ENCODE peak calls at places on chromosome 13, in nine cellular contexts. O is osteoblast; E is effector memory CD4-positive, alpha-beta T cell; T is prostate gland; G is breast epithelium; F is A673; W is cardiac muscle cell; R is hepatocyte; S is WERI-Rb-1. P is an unnamed sample. For H3K27me3, the result is how much of the 10 kb centered on the place peaks cover.

GRCh38 chr13:111575719-111576118 is 255.3 kb downstream of the TEX29 start:
- DNase-seq in W (no peak), G (no peak), T (no peak), S (no peak), E (no peak), R (no peak), O (no peak), F (no peak), P (no peak)

GRCh38 chr13:113002206-113002821 is 33.3 kb downstream of the MCF2L start:
- DNase-seq in F (peak), G (no peak), R (peak), S (peak), E (no peak), W (no peak), O (no peak), T (no peak), P (no peak)

GRCh38 chr13:49580980-49581680 is 4.2 kb downstream of the RCBTB1 start:
- DNase-seq in F (no peak), W (no peak), G (no peak), R (no peak), O (no peak), S (peak), E (no peak), T (no peak), P (no peak)

GRCh38 chr13:78602561-78603239 is 652 bp downstream of the POU4F1 start:
- DNase-seq in R (no peak), F (peak), G (no peak), T (no peak), W (no peak), S (no peak), E (no peak), O (no peak), P (no peak)

GRCh38 chr13:28984326-28984725 is 164.2 kb downstream of the MTUS2 start:
- DNase-seq in W (no peak), F (no peak), T (no peak), S (no peak), O (no peak), E (no peak), R (no peak), G (no peak), P (no peak)

GRCh38 chr13:33111414-33112110 is 95.3 kb downstream of the KL start:
- DNase-seq in F (no peak), O (peak), S (no peak), T (no peak), W (peak), R (no peak), G (peak), E (no peak), P (no peak)

GRCh38 chr13:105965910-105966309 is 569.6 kb downstream of the EFNB2 start:
- DNase-seq in E (no peak), S (no peak), O (no peak), F (no peak), G (no peak), R (no peak), W (no peak), T (no peak), P (no peak)

GRCh38 chr13:80367473-80367872 is 26.5 kb upstream of the SPRY2 start:
- DNase-seq in R (no peak), W (no peak), F (no peak), G (no peak), S (no peak), O (no peak), T (no peak), E (no peak), P (no peak)

GRCh38 chr13:32587774-32588165 is 1.5 kb downstream of the PDS5B start:
- DNase-seq in W (no peak), S (no peak), E (no peak), T (no peak), G (no peak), R (no peak), F (no peak), O (no peak), P (no peak)

GRCh38 chr13:80132741-80133601 is 208.0 kb downstream of the SPRY2 start:
- DNase-seq in W (peak), G (peak), F (peak), S (peak), T (peak), E (no peak), O (peak), R (peak), P (peak)

GRCh38 chr13:113297370-113297871 is 382 bp downstream of the LAMP1 start:
- DNase-seq in W (no peak), F (no peak), O (peak), G (peak), E (peak), T (no peak), S (peak), R (peak), P (no peak)

GRCh38 chr13:35768551-35768950 is 292.1 kb upstream of the MAB21L1 start:
- DNase-seq in S (no peak), R (no peak), E (no peak), W (no peak), F (no peak), G (no peak), T (no peak), O (peak), P (no peak)

GRCh38 chr13:97715763-97716162 is 237.7 kb upstream of the IPO5 start:
- DNase-seq in W (peak), T (no peak), E (no peak), S (no peak), R (no peak), G (no peak), F (no peak), O (no peak), P (no peak)

GRCh38 chr13:97015661-97016350 is 21.5 kb upstream of the OXGR1 start:
- DNase-seq in G (no peak), O (no peak), R (no peak), W (no peak), T (no peak), E (no peak), S (no peak), F (no peak), P (no peak)

GRCh38 chr13:60627071-60627686 is 230.2 kb downstream of the TDRD3 start:
- DNase-seq in R (peak), E (no peak), F (peak), G (no peak), S (peak), W (peak), T (no peak), O (peak), P (peak)

GRCh38 chr13:97258801-97259200 is 36.7 kb downstream of the MBNL2 start:
- DNase-seq in O (no peak), F (no peak), E (no peak), R (no peak), S (no peak), T (no peak), G (no peak), W (peak), P (no peak)

GRCh38 chr13:112686364-112686763 is 3.5 kb upstream of the ATP11A start:
- DNase-seq in O (peak), F (no peak), G (no peak), E (no peak), R (peak), S (no peak), W (no peak), T (no peak), P (no peak)

GRCh38 chr13:45340422-45341033 is 455 bp downstream of the TPT1 start:
- DNase-seq in F (peak), G (peak), W (peak), E (peak), T (peak), O (peak), S (peak), R (peak), P (peak)

GRCh38 chr13:94661396-94661795 is 50.9 kb downstream of the SOX21 start:
- DNase-seq in O (no peak), E (no peak), R (no peak), W (no peak), G (no peak), F (no peak), T (no peak), S (no peak), P (no peak)

GRCh38 chr13:79423801-79424642 is 18.0 kb upstream of the RBM26 start:
- DNase-seq in R (peak), E (no peak), G (no peak), W (peak), T (no peak), F (peak), S (no peak), O (no peak), P (no peak)

GRCh38 chr13:113151745-113152707 is 6.4 kb upstream of the PROZ start:
- DNase-seq in G (no peak), R (peak), T (no peak), O (peak), E (no peak), S (peak), F (peak), W (peak), P (no peak)

GRCh38 chr13:111298214-111298975 is 22.0 kb upstream of the TEX29 start:
- DNase-seq in T (no peak), E (no peak), S (no peak), O (no peak), R (no peak), F (no peak), G (no peak), W (no peak), P (no peak)

GRCh38 chr13:66171821-66172220 is 1058.3 kb downstream of the PCDH9 start:
- DNase-seq in T (no peak), R (no peak), E (no peak), W (no peak), G (no peak), O (no peak), S (no peak), F (no peak), P (no peak)

GRCh38 chr13:90824027-90824426 is 523.5 kb upstream of the MIR17HG start:
- DNase-seq in T (no peak), R (no peak), O (no peak), S (no peak), W (no peak), E (no peak), G (no peak), F (no peak), P (no peak)

GRCh38 chr13:75514080-75515040 is 23.3 kb downstream of the COMMD6 start:
- DNase-seq in W (peak), F (no peak), R (no peak), S (no peak), E (no peak), O (no peak), T (no peak), G (no peak), P (no peak)

GRCh38 chr13:113744197-113745000 is 14.6 kb upstream of the TMEM255B start:
- DNase-seq in R (no peak), S (peak), F (no peak), O (no peak), W (no peak), E (no peak), G (no peak), T (no peak), P (no peak)

GRCh38 chr13:90750957-90751356 is 596.5 kb upstream of the MIR17HG start:
- DNase-seq in S (peak), R (no peak), O (no peak), E (no peak), T (no peak), W (peak), F (no peak), G (no peak), P (no peak)

GRCh38 chr13:81539643-81540150 is 1198.8 kb upstream of the SPRY2 start:
- DNase-seq in S (no peak), E (no peak), W (no peak), F (no peak), O (no peak), R (no peak), G (no peak), T (no peak), P (no peak)

GRCh38 chr13:113664751-113665581 is 2.1 kb upstream of the GRK1 start:
- DNase-seq in W (no peak), T (no peak), S (peak), F (no peak), E (no peak), R (no peak), G (no peak), O (peak), P (peak)

DNA sequence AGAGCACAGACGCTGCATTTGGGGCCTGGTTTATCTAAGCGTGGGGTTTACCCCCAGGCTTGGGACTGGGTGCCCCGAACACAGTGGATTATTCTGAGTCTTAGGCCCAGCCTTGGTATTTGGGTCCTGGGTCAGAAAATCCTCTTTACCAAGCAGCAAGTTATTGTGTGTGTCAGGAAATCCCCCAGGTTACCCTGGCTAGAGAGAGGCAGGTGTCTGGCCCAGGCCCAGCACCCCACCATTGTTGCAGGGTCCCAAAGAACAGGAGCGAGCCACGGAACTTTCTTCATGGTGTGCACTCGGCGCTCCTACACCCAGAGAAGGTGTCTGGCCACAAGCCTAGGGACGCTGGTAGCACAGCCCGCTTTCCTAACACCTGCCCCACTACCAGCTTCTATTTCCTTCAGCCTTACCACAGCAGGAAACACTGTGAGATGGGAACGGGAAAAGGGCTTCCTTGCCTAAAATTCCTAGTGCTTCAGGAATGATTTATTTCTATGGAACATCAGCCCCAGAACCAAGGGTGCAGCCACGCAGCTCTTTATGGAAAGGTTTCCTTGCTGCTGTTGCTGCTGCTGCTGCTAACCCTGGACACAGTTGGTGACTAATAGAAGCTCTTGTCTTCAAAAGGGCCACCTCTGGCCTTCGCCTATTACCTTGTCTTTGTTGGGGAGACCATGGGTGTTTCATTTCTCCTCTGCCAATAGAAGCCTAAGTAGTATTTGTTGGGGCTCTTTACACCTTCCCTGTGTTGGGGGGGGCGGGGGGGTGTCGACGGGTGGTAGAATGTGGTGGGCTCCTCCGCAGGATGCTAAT is 7.5 kb upstream of the CDX2 start:
- DNase-seq in R (no peak), S (no peak), T (no peak), G (no peak), E (no peak), W (no peak), O (peak), F (no peak), P (no peak)
- H3K4me3 ChIP-seq in R (no peak), S (no peak), T (no peak), G (no peak), E (no peak), W (no peak), O (no peak), F (no peak), P (no peak)

GRCh38 chr13:76711515-76712182 is 174.6 kb downstream of the KCTD12 start:
- DNase-seq in S (no peak), R (peak), W (peak), E (no peak), O (peak), T (no peak), G (peak), F (peak), P (no peak)
- H3K27ac ChIP-seq in S (no peak), R (peak), W (no peak), E (no peak), O (peak), T (no peak), G (peak), F (no peak), P (no peak)

GRCh38 chr13:20130652-20131051 is 30.2 kb downstream of the GJA3 start:
- DNase-seq in S (no peak), W (no peak), T (no peak), O (no peak), E (no peak), R (no peak), F (no peak), G (no peak), P (no peak)

GRCh38 chr13:20127563-20128458 is 33.0 kb downstream of the GJA3 start:
- DNase-seq in F (peak), W (peak), E (no peak), O (peak), G (peak), R (peak), T (peak), S (peak), P (peak)

GRCh38 chr13:20128459-20128927 is 32.4 kb downstream of the GJA3 start:
- DNase-seq in E (no peak), S (peak), T (peak), O (no peak), W (no peak), R (peak), G (no peak), F (no peak), P (no peak)

GRCh38 chr13:20130012-20130411 is 30.8 kb downstream of the GJA3 start:
- DNase-seq in O (no peak), F (no peak), W (no peak), T (no peak), G (no peak), E (no peak), R (no peak), S (no peak), P (no peak)

GRCh38 chr13:20129076-20129475 is 31.8 kb downstream of the GJA3 start:
- DNase-seq in G (no peak), F (no peak), S (no peak), T (no peak), W (no peak), O (no peak), E (no peak), R (no peak), P (peak)
- H3K27me3 ChIP-seq in G (under half), F (under half), S (under half), T (under half), W (under half), O (under half), E (under half), R (under half), P (under half)

GRCh38 chr13:27271572-27272096 is 1.0 kb downstream of the RASL11A start:
- DNase-seq in W (no peak), R (no peak), O (no peak), G (no peak), T (no peak), E (no peak), S (no peak), F (no peak), P (no peak)
- H3K4me3 ChIP-seq in W (peak), R (peak), O (peak), G (peak), T (peak), E (peak), S (no peak), F (peak), P (peak)

GRCh38 chr13:43861863-43862262 is 17.7 kb downstream of the CCDC122 start:
- DNase-seq in W (no peak), E (no peak), O (no peak), T (no peak), S (no peak), G (no peak), F (no peak), R (no peak), P (no peak)
- H3K27ac ChIP-seq in W (no peak), E (no peak), O (no peak), T (no peak), S (no peak), G (no peak), F (no peak), R (no peak), P (no peak)

GRCh38 chr13:39100996-39101751 is 62.9 kb downstream of the NHLRC3 start:
- DNase-seq in E (no peak), W (peak), F (peak), S (peak), T (no peak), R (no peak), G (no peak), O (no peak), P (peak)

GRCh38 chr13:39091586-39091985 is 53.3 kb downstream of the NHLRC3 start:
- DNase-seq in R (no peak), G (no peak), T (no peak), E (no peak), S (no peak), O (no peak), W (no peak), F (no peak), P (no peak)

DNA sequence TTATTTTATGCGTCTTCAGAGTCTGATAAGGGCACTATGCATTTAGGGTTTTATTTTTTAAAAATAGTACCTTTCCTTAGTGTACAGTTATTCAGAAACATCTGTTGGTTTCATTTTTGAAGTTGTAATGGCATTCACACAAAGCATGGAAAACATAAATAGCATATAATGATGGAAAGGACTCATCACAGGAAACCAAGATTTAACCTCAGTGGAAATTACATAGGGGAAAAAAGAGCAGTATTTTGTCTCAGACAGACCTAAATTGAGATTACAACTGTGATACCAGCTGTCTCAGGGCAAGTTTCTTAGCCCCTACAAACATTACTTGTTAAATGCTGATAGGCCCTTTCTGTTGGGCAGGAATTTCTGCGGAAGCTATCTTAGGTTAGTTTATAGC is 57.2 kb downstream of the NHLRC3 start:
- DNase-seq in F (no peak), O (no peak), R (no peak), S (no peak), E (no peak), G (no peak), T (no peak), W (no peak), P (no peak)
- H3K27me3 ChIP-seq in F (under half), O (under half), R (under half), S (under half), E (under half), G (under half), T (under half), W (under half), P (under half)

GRCh38 chr13:110044521-110045200 is 258.3 kb upstream of the IRS2 start:
- DNase-seq in G (no peak), S (no peak), O (no peak), F (peak), R (no peak), T (no peak), W (peak), E (no peak), P (no peak)
- H3K4me3 ChIP-seq in G (peak), S (no peak), O (peak), F (no peak), R (no peak), T (no peak), W (no peak), E (no peak), P (no peak)

P was measured in dorsolateral prefrontal cortex.